ENCODE peak calls at places on chromosome 21, in six cellular contexts. Z, W, Q, Y, N and X are unnamed samples.

GRCh38 chr21:25881524-25882376 is 147.0 kb downstream of the GABPA start:
- DNase-seq in Y (peak), W (no peak), N (peak), Q (peak), Z (peak), X (peak)

GRCh38 chr21:15616864-15617574 is 112.8 kb upstream of the USP25 start:
- DNase-seq in Z (no peak), W (no peak), N (no peak), Y (no peak), Q (peak), X (no peak)

GRCh38 chr21:41170442-41170841 is 2.5 kb downstream of the BACE2 start:
- DNase-seq in N (peak), Y (no peak), Z (peak), Q (peak), W (no peak), X (peak)

GRCh38 chr21:16117851-16118592 is 388.2 kb downstream of the USP25 start:
- DNase-seq in Q (peak), Y (peak), N (no peak), Z (no peak), W (no peak), X (no peak)

GRCh38 chr21:35696644-35697043 is 363.7 kb downstream of the SETD4 start:
- DNase-seq in N (no peak), Y (no peak), W (no peak), Z (no peak), Q (peak), X (no peak)

GRCh38 chr21:14879458-14879857 is 185.3 kb downstream of the NRIP1 start:
- DNase-seq in Q (no peak), N (no peak), Z (no peak), W (no peak), Y (no peak), X (no peak)

GRCh38 chr21:37264808-37265207 is 2.3 kb downstream of the VPS26C start:
- DNase-seq in W (no peak), Z (no peak), Y (no peak), N (no peak), Q (no peak), X (no peak)

GRCh38 chr21:46454634-46455390 is 3.9 kb upstream of the DIP2A start:
- DNase-seq in Z (no peak), N (no peak), Y (no peak), W (no peak), Q (no peak), X (no peak)

GRCh38 chr21:36859744-36860501 is 106.5 kb downstream of the HLCS start:
- DNase-seq in W (no peak), Y (no peak), Q (peak), Z (peak), N (peak), X (no peak)

GRCh38 chr21:26138615-26139257 is 31.8 kb downstream of the APP start:
- DNase-seq in Y (no peak), W (no peak), Q (no peak), N (no peak), Z (no peak), X (no peak)

GRCh38 chr21:44317871-44318270 is 18.0 kb downstream of the PFKL start:
- DNase-seq in N (no peak), Y (no peak), Q (no peak), W (no peak), Z (no peak), X (no peak)

GRCh38 chr21:38798081-38798480 is 7.6 kb upstream of the ETS2 start:
- DNase-seq in Y (no peak), Z (no peak), Q (no peak), N (no peak), W (no peak), X (no peak)

GRCh38 chr21:38797470-38797869 is 8.3 kb upstream of the ETS2 start:
- DNase-seq in Z (peak), W (no peak), N (peak), Y (no peak), Q (no peak), X (no peak)

GRCh38 chr21:38794978-38795377 is 10.8 kb upstream of the ETS2 start:
- DNase-seq in Q (no peak), W (no peak), Z (peak), Y (no peak), N (no peak), X (no peak)

GRCh38 chr21:38795475-38795874 is 10.3 kb upstream of the ETS2 start:
- DNase-seq in W (no peak), Q (no peak), Z (no peak), Y (no peak), N (no peak), X (no peak)

GRCh38 chr21:38796426-38796825 is 9.3 kb upstream of the ETS2 start:
- DNase-seq in Q (peak), Y (peak), N (no peak), Z (no peak), W (no peak), X (no peak)
- TF ChIP-seq CTCF in Q (peak), Y (peak), N (peak), Z (no peak), W (peak), X (no peak)

GRCh38 chr21:31548688-31549087 is 110.8 kb upstream of the SOD1 start:
- DNase-seq in Q (no peak), Z (no peak), Y (no peak), N (no peak), W (no peak), X (no peak)
- TF ChIP-seq CTCF in Q (no peak), Z (no peak), Y (peak), N (no peak), W (no peak), X (no peak)

DNA sequence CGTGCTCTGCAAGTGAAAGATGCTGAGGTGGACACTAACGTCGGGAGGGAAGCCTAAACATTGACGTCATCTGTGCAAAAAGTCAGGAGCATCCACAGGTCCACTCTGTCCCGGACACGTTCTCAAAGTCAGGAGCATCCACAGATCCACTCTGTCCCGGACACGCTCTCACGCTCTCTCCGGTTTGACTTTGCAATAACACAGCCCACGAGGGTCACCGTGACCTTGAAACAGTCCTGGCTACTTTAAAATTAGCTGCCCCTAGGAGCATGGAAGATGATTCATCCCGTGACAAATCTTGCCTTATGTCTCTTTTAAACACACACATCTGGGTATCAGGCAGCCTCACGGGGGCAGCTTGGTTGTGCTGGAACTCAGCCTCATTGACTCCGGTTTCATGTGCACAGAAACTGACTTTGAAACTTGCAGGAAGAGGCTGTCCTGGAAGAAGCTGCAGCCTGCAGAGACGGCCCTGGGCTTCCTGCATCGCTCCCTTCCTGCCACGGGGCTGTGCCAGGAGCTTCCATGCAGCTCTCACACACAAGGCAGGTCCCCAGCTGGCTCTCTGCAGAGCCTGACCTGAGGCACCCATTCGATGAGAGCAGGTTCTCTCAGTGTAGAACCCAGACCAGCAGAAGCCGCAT is 18.1 kb upstream of the COL18A1 start:
- DNase-seq in Q (peak), W (peak), Z (peak), Y (peak), N (no peak), X (peak)
- TF ChIP-seq CTCF in Q (peak), W (peak), Z (peak), Y (peak), N (peak), X (no peak)

DNA sequence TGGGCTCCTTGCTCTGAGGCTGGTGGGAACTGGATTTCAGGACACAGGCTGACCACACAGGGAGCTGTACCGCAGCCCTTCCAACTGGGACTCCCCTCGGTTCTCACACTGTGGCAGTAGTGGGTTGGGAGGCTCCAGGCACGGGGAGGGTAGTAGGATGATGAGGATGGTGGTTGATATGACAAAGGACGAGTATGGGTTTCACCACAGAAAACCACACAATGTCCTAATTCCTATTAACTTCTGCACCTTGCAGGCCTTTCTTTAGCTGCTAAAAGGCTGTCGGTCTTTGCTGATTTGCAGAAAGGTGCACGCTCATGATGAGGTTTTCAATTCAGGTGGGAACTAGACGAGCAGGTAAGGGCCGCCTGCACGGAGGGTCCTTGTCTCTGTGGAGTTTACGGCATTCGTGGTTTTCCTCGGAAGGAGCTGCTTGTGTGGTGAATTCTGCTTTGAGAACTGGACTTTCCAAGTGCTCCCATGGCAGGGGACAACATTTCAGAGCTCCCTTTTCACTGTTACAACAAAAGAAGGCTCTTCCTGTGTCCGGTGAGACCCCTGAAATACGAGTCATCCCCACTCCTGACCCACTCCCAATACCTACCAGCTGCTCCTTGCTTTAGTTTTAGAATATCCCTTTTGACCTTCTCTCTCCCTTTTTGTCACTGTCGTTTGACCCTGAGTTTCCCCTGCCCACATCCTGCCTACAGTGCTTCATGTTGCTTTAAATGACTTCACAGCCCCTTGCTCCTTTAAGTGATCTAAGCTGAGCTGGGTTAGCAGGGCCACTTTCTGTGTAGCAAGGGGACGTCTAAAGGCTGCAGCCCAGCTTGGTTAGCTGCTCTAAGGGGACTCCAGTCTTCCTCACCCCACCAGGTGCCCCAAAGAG is 125.1 kb downstream of the MRPS6 start:
- DNase-seq in Q (no peak), W (no peak), Y (no peak), Z (no peak), N (no peak), X (no peak)
- TF ChIP-seq CTCF in Q (no peak), W (no peak), Y (no peak), Z (no peak), N (no peak), X (no peak)

GRCh38 chr21:21973806-21974205 is 975.6 kb downstream of the NCAM2 start:
- DNase-seq in Z (no peak), W (no peak), Y (no peak), N (no peak), Q (peak), X (no peak)
- TF ChIP-seq CTCF in Z (no peak), W (no peak), Y (no peak), N (no peak), Q (peak), X (no peak)

GRCh38 chr21:42183374-42184266 is 35.3 kb upstream of the ABCG1 start:
- DNase-seq in W (no peak), N (no peak), Q (no peak), Y (no peak), Z (no peak), X (no peak)

GRCh38 chr21:42187976-42188653 is 30.8 kb upstream of the ABCG1 start:
- DNase-seq in W (no peak), Q (peak), Z (peak), Y (no peak), N (no peak), X (no peak)

GRCh38 chr21:42188663-42189062 is 30.3 kb upstream of the ABCG1 start:
- DNase-seq in W (no peak), Y (no peak), Z (no peak), Q (no peak), N (no peak), X (no peak)

GRCh38 chr21:42189860-42190491 is 29.0 kb upstream of the ABCG1 start:
- DNase-seq in N (no peak), Z (no peak), Y (no peak), W (no peak), Q (no peak), X (no peak)

GRCh38 chr21:42186591-42186990 is 32.3 kb upstream of the ABCG1 start:
- DNase-seq in W (no peak), N (no peak), Y (no peak), Z (no peak), Q (no peak), X (no peak)
- TF ChIP-seq CTCF in W (no peak), N (no peak), Y (no peak), Z (no peak), Q (no peak), X (no peak)

GRCh38 chr21:39881661-39882060 is 14.4 kb downstream of the PCP4 start:
- DNase-seq in N (no peak), W (no peak), Z (no peak), Q (no peak), Y (no peak), X (no peak)
- TF ChIP-seq CTCF in N (no peak), W (no peak), Z (no peak), Q (no peak), Y (no peak), X (no peak)

DNA sequence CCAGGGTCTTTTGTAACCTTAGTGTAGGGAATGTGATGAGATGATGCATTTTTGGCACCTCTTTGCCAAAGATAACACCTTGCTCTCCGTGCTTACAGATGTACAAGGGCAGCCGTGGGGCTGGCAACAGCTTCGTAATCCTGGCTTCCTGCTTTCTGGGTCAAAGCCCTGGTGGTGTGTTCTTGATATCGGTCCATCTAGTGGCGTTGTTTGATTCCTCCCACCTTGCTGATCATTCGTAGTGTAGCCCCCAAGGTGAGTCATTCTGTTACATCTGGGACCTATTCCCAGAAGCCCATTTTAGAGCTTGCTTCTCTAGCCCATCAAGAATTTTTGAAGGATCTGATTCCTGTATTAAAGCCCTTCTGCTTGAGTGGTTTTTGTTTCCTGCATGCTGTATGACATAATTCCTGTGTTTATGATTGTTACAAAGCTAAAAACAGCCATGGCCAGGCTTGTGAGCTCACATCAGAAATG is 7.0 kb upstream of the CCT8 start:
- DNase-seq in N (no peak), Q (peak), Z (no peak), W (no peak), Y (no peak), X (no peak)
- TF ChIP-seq CTCF in N (no peak), Q (no peak), Z (no peak), W (no peak), Y (no peak), X (no peak)